ENCODE peak calls at places on chromosomes 2 and 18, in seven cellular contexts. G is H1, F is A549, H is IMR-90, C is HCT116, E is GM12878, T is K562. B is an unnamed sample.

GRCh38 chr2:8154936-8155335 is 526.9 kb upstream of the ID2 start:
- DNase-seq in G (no peak), F (no peak), H (peak; percentile 85), C (no peak), E (no peak), T (no peak), B (no peak)

GRCh38 chr2:20452551-20452950 is 5.7 kb downstream of the RHOB start:
- DNase-seq in G (no peak), F (peak; percentile 61), H (peak; percentile 39), C (no peak), E (no peak), T (no peak), B (peak; percentile 65)

GRCh38 chr2:133886735-133887675 is 318.7 kb upstream of the NCKAP5 start:
- DNase-seq in G (peak; percentile 54), F (peak; percentile 70), H (peak; percentile 80), C (peak; percentile 70), E (peak; percentile 21), T (peak; percentile 70), B (peak; percentile 70)

GRCh38 chr18:54279477-54280205 is 10.3 kb downstream of the POLI start:
- DNase-seq in G (no peak), F (no peak), H (no peak), C (no peak), E (no peak), T (no peak), B (peak; percentile 26)

GRCh38 chr2:144163592-144163991 is 356.3 kb downstream of the ZEB2 start:
- DNase-seq in G (no peak), F (no peak), H (no peak), C (no peak), E (no peak), T (no peak), B (peak; percentile 55)

GRCh38 chr18:70454705-70455322 is 166.0 kb downstream of the SOCS6 start:
- DNase-seq in G (no peak), F (peak; percentile 76), H (peak; percentile 79), C (peak; percentile 67), E (no peak), T (peak; percentile 72), B (peak; percentile 60)

GRCh38 chr2:190159453-190159852 is 96.9 kb upstream of the MSTN start:
- DNase-seq in G (no peak), F (no peak), H (peak; percentile 58), C (no peak), E (no peak), T (no peak), B (no peak)

GRCh38 chr2:118668431-118669424 is 178.7 kb downstream of the EN1 start:
- DNase-seq in G (no peak), F (peak; percentile 72), H (peak; percentile 95), C (peak; percentile 16), E (no peak), T (no peak), B (peak; percentile 13)

GRCh38 chr18:13746636-13747035 is 20.2 kb downstream of the RNMT start:
- DNase-seq in G (no peak), F (no peak), H (no peak), C (no peak), E (no peak), T (no peak), B (no peak)

GRCh38 chr2:153487482-153487881 is 8.9 kb upstream of the RPRM start:
- DNase-seq in G (no peak), F (no peak), H (no peak), C (no peak), E (no peak), T (no peak), B (no peak)

GRCh38 chr18:74126684-74127482 is 20.8 kb downstream of the FBXO15 start:
- DNase-seq in G (no peak), F (no peak), H (no peak), C (no peak), E (no peak), T (no peak), B (no peak)

GRCh38 chr2:96408631-96409542 is 73.3 kb downstream of the NCAPH start:
- DNase-seq in G (no peak), F (peak; percentile 26), H (peak; percentile 38), C (no peak), E (no peak), T (no peak), B (peak; percentile 31)

GRCh38 chr2:200525882-200526651 is at the start of gene SGO2:
- DNase-seq in G (peak; percentile 77), F (peak; percentile 93), H (peak; percentile 91), C (peak; percentile 87), E (peak; percentile 85), T (peak; percentile 95), B (peak; percentile 96)

GRCh38 chr2:58377181-58377580 is 136.1 kb upstream of the FANCL start:
- DNase-seq in G (no peak), F (no peak), H (no peak), C (no peak), E (no peak), T (no peak), B (no peak)
- TF ChIP-seq CEBPB in G (no peak), F (no peak), H (no peak), C (no peak), E (no peak), T (no peak), B (no peak)

GRCh38 chr2:238060096-238060541 is 682 bp upstream of the SCLY start:
- DNase-seq in G (no peak), F (no peak), H (peak; percentile 9), C (no peak), E (no peak), T (no peak), B (no peak)
- TF ChIP-seq CEBPB in G (no peak), F (no peak), H (no peak), C (no peak), E (no peak), T (no peak), B (no peak)

GRCh38 chr2:10355471-10356458 is 53.1 kb downstream of the HPCAL1 start:
- DNase-seq in G (no peak), F (no peak), H (no peak), C (no peak), E (no peak), T (no peak), B (no peak)
- TF ChIP-seq CEBPB in G (no peak), F (no peak), H (no peak), C (no peak), E (no peak), T (no peak), B (no peak)

DNA sequence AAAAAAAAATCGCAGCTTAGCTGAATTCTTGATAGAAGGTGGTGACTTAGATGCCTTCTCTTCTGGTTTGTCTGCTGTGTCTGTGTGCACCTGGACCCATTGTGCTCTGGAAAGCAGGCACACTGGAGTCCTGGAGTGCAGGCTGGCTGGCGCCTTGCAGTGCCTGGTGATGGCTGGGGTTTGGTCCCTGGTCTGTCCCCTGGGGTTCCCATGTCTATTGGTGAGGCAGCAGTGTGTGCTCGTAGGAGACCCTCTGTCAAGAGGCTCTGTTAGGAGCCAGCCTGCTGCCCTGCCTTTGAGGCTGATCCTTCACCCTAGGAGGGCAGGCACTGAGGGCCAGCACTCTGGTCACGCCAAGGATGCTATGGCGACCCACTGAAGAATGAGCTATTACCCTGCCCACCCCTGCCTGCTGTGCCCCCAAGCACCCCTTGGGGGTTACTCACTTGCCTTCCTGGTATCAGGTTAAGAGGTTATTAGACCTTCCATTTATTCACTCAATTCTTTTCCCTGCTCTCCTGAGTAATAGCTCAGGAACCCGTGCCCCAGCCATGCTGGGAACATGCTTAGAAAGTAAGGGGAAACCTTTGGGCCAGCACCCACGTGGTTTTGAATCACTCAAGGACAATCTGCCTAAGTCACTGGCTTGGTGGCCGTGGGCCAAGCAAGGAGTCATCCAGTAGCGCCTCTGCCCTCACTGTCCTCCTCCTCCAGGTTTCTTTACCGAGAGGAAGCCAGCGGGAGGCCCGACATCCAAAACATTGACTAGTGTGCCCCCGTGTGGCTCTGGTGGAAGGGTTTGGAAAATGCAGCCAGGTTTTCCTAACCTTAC is 284.5 kb downstream of the PRKCE start:
- DNase-seq in G (no peak), F (peak; percentile 98), H (peak; percentile 99), C (peak; percentile 97), E (no peak), T (peak; percentile 88), B (peak; percentile 79)
- TF ChIP-seq CEBPB in G (no peak), F (no peak), H (no peak), C (no peak), E (no peak), T (no peak), B (no peak)

DNA sequence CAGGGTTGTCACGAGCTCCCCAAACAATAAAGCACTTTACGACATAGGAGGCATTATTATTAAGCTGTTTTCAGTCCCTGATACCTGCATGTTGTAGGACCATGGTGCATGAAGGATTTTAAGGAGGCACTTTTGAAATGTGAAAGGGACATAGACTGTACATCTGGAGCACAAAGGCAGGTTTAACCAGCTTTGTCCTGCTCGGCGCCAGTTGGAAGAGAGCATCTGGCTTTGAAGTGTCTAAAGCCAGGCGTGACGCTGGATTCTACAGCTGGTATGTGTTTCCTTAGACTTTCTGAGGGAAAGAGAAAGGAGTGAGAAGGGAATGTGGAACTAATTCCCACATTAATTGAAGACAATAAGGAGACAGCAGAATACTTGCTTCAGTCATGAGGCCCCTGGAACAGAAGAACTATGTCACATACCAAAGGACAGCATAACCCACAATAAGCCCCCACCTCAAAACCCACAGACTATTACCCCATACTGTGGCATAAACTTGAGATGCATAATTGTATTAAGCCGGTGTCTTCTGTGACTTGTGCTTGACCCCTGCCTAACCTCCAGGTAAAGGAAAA is 381.0 kb upstream of the MEX3C start:
- DNase-seq in G (no peak), F (no peak), H (no peak), C (no peak), E (no peak), T (no peak), B (no peak)
- TF ChIP-seq CEBPB in G (no peak), F (no peak), H (no peak), C (no peak), E (no peak), T (no peak), B (no peak)

GRCh38 chr2:18156421-18156820 is 278.0 kb downstream of the KCNS3 start:
- DNase-seq in G (no peak), F (no peak), H (no peak), C (no peak), E (no peak), T (no peak), B (no peak)
- TF ChIP-seq CEBPB in G (no peak), F (no peak), H (no peak), C (no peak), E (no peak), T (no peak), B (no peak)